ENCODE peak calls at places on chromosomes 13 and 19, in four cellular contexts. W, Q, S and J are unnamed samples.

GRCh38 chr19:6718741-6719539 is 1.5 kb downstream of the C3 start:
- DNase-seq in W (no peak), Q (peak; percentile 79), S (no peak), J (no peak)

GRCh38 chr13:112790735-112791641 is 101.2 kb downstream of the ATP11A start:
- DNase-seq in W (no peak), Q (no peak), S (no peak), J (no peak)

GRCh38 chr13:113904411-113904810 is 40.5 kb upstream of the GAS6 start:
- DNase-seq in W (no peak), Q (no peak), S (no peak), J (peak; percentile 49)

GRCh38 chr13:104773775-104774174 is 1707.6 kb upstream of the SLC10A2 start:
- DNase-seq in W (no peak), Q (peak; percentile 39), S (no peak), J (no peak)

GRCh38 chr19:7355871-7356270 is 7.1 kb downstream of the ARHGEF18 start:
- DNase-seq in W (no peak), Q (no peak), S (no peak), J (no peak)

GRCh38 chr19:12937243-12938053 is 961 bp upstream of the CALR start:
- DNase-seq in W (no peak), Q (no peak), S (no peak), J (no peak)

GRCh38 chr13:27927444-27928352 is 7.9 kb downstream of the PDX1 start:
- DNase-seq in W (no peak), Q (no peak), S (no peak), J (no peak)

GRCh38 chr13:110376120-110376519 is 69.0 kb downstream of the COL4A2 start:
- DNase-seq in W (no peak), Q (no peak), S (no peak), J (no peak)